ENCODE peak calls at places on chromosomes 4 and X, in ten cellular contexts. H, M, P, V, J, G, X, U, O and S are unnamed samples.

GRCh38 chr4:5158391-5158770 is 107.1 kb downstream of the STK32B start:
- DNase-seq in G (no peak), M (no peak), U (no peak), H (peak; percentile 80), J (no peak), O (no peak), V (no peak), P (peak; percentile 10), X (peak; percentile 23), S (no peak)

GRCh38 chrX:141341743-141342142 is 99.4 kb upstream of the SPANXC start:
- DNase-seq in M (no peak), H (no peak), U (no peak), P (no peak), O (no peak), J (no peak), G (no peak), V (no peak), X (no peak), S (no peak)

GRCh38 chr4:105158837-105159236 is 12.2 kb downstream of the TET2 start:
- DNase-seq in V (peak; percentile 69), O (no peak), U (no peak), X (peak; percentile 50), G (no peak), J (no peak), H (no peak), P (peak; percentile 41), M (peak; percentile 66), S (no peak)

GRCh38 chr4:112213091-112213490 is 18.5 kb upstream of the AP1AR start:
- DNase-seq in U (no peak), J (peak; percentile 23), V (no peak), O (peak; percentile 25), H (no peak), P (peak; percentile 30), M (no peak), X (no peak), G (peak; percentile 63), S (no peak)

GRCh38 chrX:135295238-135295943 is 13.9 kb upstream of the ETDC start:
- DNase-seq in M (peak; percentile 25), X (peak; percentile 81), V (peak; percentile 47), J (no peak), H (no peak), G (peak; percentile 66), U (peak; percentile 9), O (no peak), P (no peak), S (no peak)

GRCh38 chr4:173489514-173489913 is 40.5 kb downstream of the HAND2 start:
- DNase-seq in M (no peak), P (no peak), V (peak; percentile 54), O (no peak), U (no peak), H (no peak), G (no peak), X (no peak), J (no peak), S (no peak)

GRCh38 chrX:103666202-103667107 is 20.0 kb downstream of the MORF4L2 start:
- DNase-seq in M (no peak), G (no peak), V (no peak), P (no peak), H (no peak), J (no peak), U (no peak), X (no peak), O (no peak), S (no peak)

GRCh38 chr4:79864470-79865190 is 208.4 kb downstream of the ANTXR2 start:
- DNase-seq in J (no peak), G (no peak), X (no peak), M (no peak), O (no peak), P (no peak), V (no peak), H (no peak), U (no peak), S (no peak)

DNA sequence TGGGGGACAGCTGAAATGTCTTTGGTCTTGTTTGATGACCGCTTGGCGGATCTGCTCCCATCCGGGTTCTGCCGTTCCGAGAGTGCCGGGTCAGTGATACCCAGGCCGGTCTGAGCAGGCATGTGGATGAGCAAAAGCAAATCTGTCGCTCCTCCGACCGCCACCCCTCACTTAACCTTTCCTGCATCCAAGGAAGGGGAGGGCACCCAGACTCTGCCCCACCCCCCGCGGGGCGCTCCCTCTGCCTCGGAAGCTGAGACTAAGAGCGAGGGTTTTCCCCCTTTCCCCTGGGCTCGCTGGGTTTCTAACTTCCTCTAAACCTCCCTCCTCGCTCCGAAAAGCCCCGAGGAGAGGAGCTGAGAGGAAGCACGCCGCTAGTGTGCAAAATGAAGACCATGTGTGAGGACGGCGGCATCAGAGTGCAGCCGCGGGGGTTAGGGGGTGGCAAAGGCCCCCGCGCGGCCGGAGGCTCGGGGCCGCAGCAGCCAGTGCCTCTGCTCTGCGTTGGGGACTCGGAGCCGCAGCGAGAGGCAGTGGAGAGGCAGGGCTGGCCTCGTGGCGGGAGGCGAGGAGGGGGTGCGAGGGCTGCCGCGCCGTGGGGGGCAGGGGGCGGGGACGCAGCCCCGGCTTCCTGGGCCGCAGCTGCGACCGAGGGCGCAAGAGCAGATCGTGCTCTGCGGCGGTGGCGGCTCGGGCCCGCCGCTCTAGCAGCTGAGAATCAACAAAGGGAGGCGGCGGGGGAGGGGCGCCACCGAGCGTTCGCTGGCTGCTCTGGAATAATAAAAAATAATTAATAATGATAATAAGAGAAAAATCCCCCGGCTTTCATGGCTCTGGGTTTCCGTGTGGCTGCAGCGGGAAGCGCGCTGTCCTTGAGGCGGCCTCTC is 55.8 kb upstream of the BCOR start:
- DNase-seq in V (peak; percentile 53), H (peak; percentile 41), O (peak; percentile 75), U (no peak), X (peak; percentile 70), J (peak; percentile 79), P (no peak), G (peak; percentile 77), M (peak; percentile 58), S (no peak)
- H3K4me3 ChIP-seq in V (peak overlapping the region; percentile 71), H (peak overlapping the region; percentile 64), O (peak overlapping the region; percentile 45), U (peak overlapping the region; percentile 39), X (peak overlapping the region; percentile 54), J (peak overlapping the region; percentile 67), P (no peak overlapping the region), G (peak overlapping the region; percentile 35), M (peak overlapping the region; percentile 27), S (peak overlapping the region; percentile 46)

GRCh38 chrX:10216208-10216607 is 59.4 kb downstream of the CLCN4 start:
- DNase-seq in U (no peak), M (no peak), P (no peak), X (no peak), V (no peak), G (no peak), J (no peak), O (no peak), H (no peak), S (no peak)
- H3K4me3 ChIP-seq in U (no peak overlapping the region), M (no peak overlapping the region), P (no peak overlapping the region), X (no peak overlapping the region), V (no peak overlapping the region), G (no peak overlapping the region), J (no peak overlapping the region), O (no peak overlapping the region), H (no peak overlapping the region), S (no peak overlapping the region)

GRCh38 chrX:152927858-152928760 is 30.2 kb downstream of the ZNF185 start:
- DNase-seq in M (no peak), X (no peak), O (no peak), G (no peak), V (no peak), U (no peak), P (no peak), H (no peak), J (no peak), S (no peak)

GRCh38 chrX:152929898-152930297 is 32.0 kb downstream of the ZNF185 start:
- DNase-seq in P (no peak), J (no peak), V (no peak), X (no peak), G (no peak), O (no peak), M (no peak), U (no peak), H (no peak), S (no peak)

GRCh38 chrX:152930516-152930915 is 32.6 kb downstream of the ZNF185 start:
- DNase-seq in M (peak; percentile 0), V (no peak), U (no peak), H (no peak), J (no peak), O (no peak), P (no peak), G (no peak), X (no peak), S (no peak)

GRCh38 chrX:152926923-152927322 is 29.1 kb downstream of the ZNF185 start:
- DNase-seq in J (no peak), O (no peak), H (no peak), M (no peak), U (no peak), V (peak; percentile 23), G (no peak), P (no peak), X (no peak), S (no peak)

DNA sequence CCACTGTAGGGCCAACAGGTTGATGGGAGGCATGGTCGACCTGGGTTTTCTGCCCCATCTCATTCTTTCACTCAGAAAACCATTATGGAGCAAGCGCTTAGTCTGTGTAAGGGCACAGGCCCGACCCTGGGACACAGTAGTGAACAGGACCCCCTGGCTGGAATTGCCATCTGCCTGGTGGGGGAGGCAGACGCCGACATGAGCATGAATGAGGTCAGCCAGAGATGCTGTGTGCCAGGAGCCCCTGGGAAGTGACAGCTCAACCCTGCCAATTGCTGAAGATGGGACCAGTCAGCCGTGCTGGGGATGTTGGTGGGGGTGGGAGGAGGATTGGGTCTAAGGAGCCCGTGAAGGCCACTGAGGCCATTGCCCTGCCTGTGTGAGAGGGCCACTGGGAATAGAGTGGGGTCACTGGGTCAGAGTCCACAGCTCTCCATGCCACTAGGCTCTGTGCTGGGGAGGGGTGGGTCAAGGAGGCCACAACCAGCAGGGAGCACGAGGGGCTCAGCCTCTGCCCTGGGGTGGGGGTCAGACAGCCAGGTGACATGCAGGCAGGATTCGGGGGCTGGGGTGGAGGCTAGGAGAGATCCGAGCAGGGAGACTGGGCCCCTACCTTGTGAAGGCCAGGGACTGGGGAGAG is 31.0 kb downstream of the ZNF185 start:
- DNase-seq in P (no peak), J (no peak), O (no peak), H (no peak), M (no peak), X (no peak), V (no peak), U (no peak), G (no peak), S (no peak)
- H3K4me3 ChIP-seq in P (no peak overlapping the region), J (no peak overlapping the region), O (no peak overlapping the region), H (no peak overlapping the region), M (no peak overlapping the region), X (no peak overlapping the region), V (no peak overlapping the region), U (no peak overlapping the region), G (no peak overlapping the region), S (no peak overlapping the region)

GRCh38 chr4:7629855-7630254 is 195.1 kb upstream of the PSAPL1 start:
- DNase-seq in P (peak; percentile 66), X (no peak), G (no peak), J (no peak), V (no peak), O (no peak), M (no peak), H (no peak), U (no peak), S (no peak)

GRCh38 chr4:7632341-7632740 is 197.6 kb upstream of the PSAPL1 start:
- DNase-seq in H (no peak), V (no peak), J (no peak), X (no peak), U (no peak), O (no peak), M (no peak), P (no peak), G (no peak), S (no peak)

GRCh38 chr4:7632971-7633370 is 198.2 kb upstream of the PSAPL1 start:
- DNase-seq in V (no peak), H (no peak), G (no peak), O (no peak), J (no peak), M (no peak), X (no peak), P (no peak), U (no peak), S (no peak)

GRCh38 chr4:7631288-7631633 is 196.5 kb upstream of the PSAPL1 start:
- DNase-seq in J (no peak), U (no peak), G (no peak), X (no peak), O (no peak), V (no peak), P (no peak), H (no peak), M (no peak), S (no peak)

GRCh38 chr4:7630559-7631287 is 196.0 kb upstream of the PSAPL1 start:
- DNase-seq in H (peak; percentile 63), U (no peak), O (no peak), G (no peak), J (no peak), V (peak; percentile 85), M (peak; percentile 86), X (no peak), P (peak; percentile 79), S (peak; percentile 21)
- H3K4me3 ChIP-seq in H (no peak overlapping the region), U (no peak overlapping the region), O (no peak overlapping the region), G (no peak overlapping the region), J (no peak overlapping the region), V (peak overlapping the region; percentile 57), M (no peak overlapping the region), X (no peak overlapping the region), P (no peak overlapping the region), S (peak overlapping the region; percentile 2)